ENCODE peak calls at places on chromosomes 1 and 21, in five cellular contexts. One of them, this sample, is unnamed.

GRCh38 chr1:236524142-236524891 is 535 bp downstream of the LGALS8 start:
- DNase-seq in Panc1: no peak
- DNase-seq in endothelial cell of umbilical vein: peak; percentile 75
- DNase-seq in upper lobe of right lung: no peak
- DNase-seq in HFF-Myc: peak; percentile 56
- DNase-seq in this sample: no peak

GRCh38 chr1:113540328-113540727 is 150.0 kb downstream of the MAGI3 start:
- DNase-seq in Panc1: no peak
- DNase-seq in endothelial cell of umbilical vein: no peak
- DNase-seq in upper lobe of right lung: no peak
- DNase-seq in HFF-Myc: no peak
- DNase-seq in this sample: no peak

GRCh38 chr1:21913258-21913657 is 23.9 kb downstream of the HSPG2 start:
- DNase-seq in Panc1: no peak
- DNase-seq in endothelial cell of umbilical vein: peak; percentile 44
- DNase-seq in upper lobe of right lung: no peak
- DNase-seq in HFF-Myc: no peak
- DNase-seq in this sample: no peak

GRCh38 chr1:21927531-21928237 is 9.4 kb downstream of the HSPG2 start:
- DNase-seq in Panc1: no peak
- DNase-seq in endothelial cell of umbilical vein: peak; percentile 56
- DNase-seq in upper lobe of right lung: no peak
- DNase-seq in HFF-Myc: no peak
- DNase-seq in this sample: no peak

GRCh38 chr21:46060596-46061061 is 37.3 kb upstream of the COL6A2 start:
- DNase-seq in Panc1: no peak
- DNase-seq in endothelial cell of umbilical vein: no peak
- DNase-seq in upper lobe of right lung: peak; percentile 70
- DNase-seq in HFF-Myc: peak; percentile 95
- DNase-seq in this sample: no peak

GRCh38 chr1:208979776-208980175 is 603.7 kb upstream of the CAMK1G start:
- DNase-seq in Panc1: no peak
- DNase-seq in endothelial cell of umbilical vein: no peak
- DNase-seq in upper lobe of right lung: no peak
- DNase-seq in HFF-Myc: no peak
- DNase-seq in this sample: no peak

GRCh38 chr1:24123611-24124010 is 11.7 kb upstream of the MYOM3 start:
- DNase-seq in Panc1: no peak
- DNase-seq in endothelial cell of umbilical vein: no peak
- DNase-seq in upper lobe of right lung: peak; percentile 44
- DNase-seq in HFF-Myc: no peak
- DNase-seq in this sample: no peak

GRCh38 chr1:200006711-200007110 is 20.8 kb upstream of the NR5A2 start:
- DNase-seq in Panc1: no peak
- DNase-seq in endothelial cell of umbilical vein: no peak
- DNase-seq in upper lobe of right lung: no peak
- DNase-seq in HFF-Myc: no peak
- DNase-seq in this sample: no peak

GRCh38 chr1:169745015-169745861 is 11.4 kb upstream of the SELE start:
- DNase-seq in Panc1: no peak
- DNase-seq in endothelial cell of umbilical vein: peak; percentile 85
- DNase-seq in upper lobe of right lung: no peak
- DNase-seq in HFF-Myc: no peak
- DNase-seq in this sample: no peak

DNA sequence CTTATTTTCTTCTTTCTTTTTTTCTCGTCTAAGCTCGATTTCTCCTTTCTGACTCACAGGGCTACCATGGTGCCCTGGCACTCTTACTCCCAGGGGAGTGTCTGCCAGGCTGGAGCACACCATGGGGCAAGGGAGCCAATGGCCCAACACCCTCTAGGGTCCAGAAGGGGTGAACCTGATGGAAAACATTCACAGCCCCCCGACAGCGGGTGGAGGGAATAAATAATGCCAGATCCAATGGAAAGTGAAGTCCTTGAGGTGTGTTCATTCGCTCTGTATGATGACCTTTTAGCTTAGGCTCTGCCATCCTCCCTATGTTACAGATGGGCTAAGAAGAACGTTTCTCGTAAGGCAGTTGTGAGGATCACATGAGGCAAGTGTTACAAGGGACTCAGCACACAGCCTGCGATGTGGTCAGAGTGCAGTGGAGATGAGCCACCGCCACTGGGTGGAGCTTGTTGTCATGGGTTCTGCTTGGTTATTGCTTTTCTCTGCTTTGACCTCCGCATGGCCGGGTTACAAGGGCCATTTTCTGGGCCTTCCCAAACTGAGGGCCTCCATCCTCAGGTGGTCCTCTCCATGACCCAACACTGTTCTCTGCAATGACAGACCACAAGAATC is 3.5 kb upstream of the FCMR start:
- DNase-seq in Panc1: no peak
- DNase-seq in endothelial cell of umbilical vein: no peak
- DNase-seq in upper lobe of right lung: peak; percentile 82
- DNase-seq in HFF-Myc: no peak
- DNase-seq in this sample: no peak
- TF ChIP-seq CTCF in Panc1: no peak
- TF ChIP-seq CTCF in endothelial cell of umbilical vein: no peak
- TF ChIP-seq CTCF in upper lobe of right lung: no peak
- TF ChIP-seq CTCF in HFF-Myc: no peak
- TF ChIP-seq CTCF in this sample: no peak

GRCh38 chr1:202590975-202591411 is 119.3 kb downstream of the SYT2 start:
- DNase-seq in Panc1: no peak
- DNase-seq in endothelial cell of umbilical vein: no peak
- DNase-seq in upper lobe of right lung: no peak
- DNase-seq in HFF-Myc: no peak
- DNase-seq in this sample: no peak

GRCh38 chr1:202590119-202590518 is 120.1 kb downstream of the SYT2 start:
- DNase-seq in Panc1: no peak
- DNase-seq in endothelial cell of umbilical vein: no peak
- DNase-seq in upper lobe of right lung: no peak
- DNase-seq in HFF-Myc: no peak
- DNase-seq in this sample: no peak

GRCh38 chr1:202588644-202589189 is 121.5 kb downstream of the SYT2 start:
- DNase-seq in Panc1: no peak
- DNase-seq in endothelial cell of umbilical vein: no peak
- DNase-seq in upper lobe of right lung: no peak
- DNase-seq in HFF-Myc: no peak
- DNase-seq in this sample: no peak

GRCh38 chr1:202587859-202588480 is 122.3 kb downstream of the SYT2 start:
- DNase-seq in Panc1: no peak
- DNase-seq in endothelial cell of umbilical vein: no peak
- DNase-seq in upper lobe of right lung: no peak
- DNase-seq in HFF-Myc: no peak
- DNase-seq in this sample: no peak

DNA sequence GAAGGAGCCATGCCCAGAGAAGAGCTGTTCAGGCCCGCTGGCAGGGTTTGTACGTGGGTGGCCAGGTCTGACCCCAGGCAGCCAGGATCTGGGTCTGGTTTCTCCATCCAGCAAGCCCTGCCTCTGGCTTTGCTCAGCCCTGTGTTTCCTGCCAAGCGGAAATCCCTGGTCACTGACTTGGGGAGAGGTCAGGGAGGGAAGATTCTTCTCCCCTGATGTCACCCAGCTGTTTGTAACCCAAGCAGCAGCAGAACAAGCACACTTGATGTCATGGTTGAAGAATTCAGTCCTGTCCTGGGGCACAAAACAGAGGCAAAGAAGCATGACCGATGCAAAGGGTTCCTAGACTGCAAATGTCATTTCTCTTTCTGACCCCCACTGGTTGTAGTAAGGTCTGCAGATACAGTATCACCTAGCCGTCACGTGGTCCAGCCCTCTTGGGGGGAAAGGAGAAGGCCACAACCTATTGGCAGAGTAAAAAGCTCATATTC is 121.0 kb downstream of the SYT2 start:
- DNase-seq in Panc1: peak; percentile 99
- DNase-seq in endothelial cell of umbilical vein: peak; percentile 91
- DNase-seq in upper lobe of right lung: no peak
- DNase-seq in HFF-Myc: peak; percentile 98
- DNase-seq in this sample: no peak
- TF ChIP-seq CTCF in Panc1: no peak
- TF ChIP-seq CTCF in endothelial cell of umbilical vein: no peak
- TF ChIP-seq CTCF in upper lobe of right lung: no peak
- TF ChIP-seq CTCF in HFF-Myc: no peak
- TF ChIP-seq CTCF in this sample: no peak

GRCh38 chr1:1561801-1562470 is 12.7 kb downstream of the SSU72 start:
- DNase-seq in Panc1: no peak
- DNase-seq in endothelial cell of umbilical vein: no peak
- DNase-seq in upper lobe of right lung: no peak
- DNase-seq in HFF-Myc: no peak
- DNase-seq in this sample: no peak
- TF ChIP-seq CTCF in Panc1: no peak
- TF ChIP-seq CTCF in endothelial cell of umbilical vein: no peak
- TF ChIP-seq CTCF in upper lobe of right lung: no peak
- TF ChIP-seq CTCF in HFF-Myc: no peak
- TF ChIP-seq CTCF in this sample: no peak

GRCh38 chr1:171081220-171081993 is 9.3 kb upstream of the FMO3 start:
- DNase-seq in Panc1: no peak
- DNase-seq in endothelial cell of umbilical vein: peak; percentile 18
- DNase-seq in upper lobe of right lung: no peak
- DNase-seq in HFF-Myc: peak; percentile 61
- DNase-seq in this sample: no peak
- TF ChIP-seq CTCF in Panc1: peak; percentile 42
- TF ChIP-seq CTCF in endothelial cell of umbilical vein: no peak
- TF ChIP-seq CTCF in upper lobe of right lung: peak; percentile 46
- TF ChIP-seq CTCF in HFF-Myc: no peak
- TF ChIP-seq CTCF in this sample: peak; percentile 66

GRCh38 chr1:118716775-118717174 is 271.4 kb downstream of the TBX15 start:
- DNase-seq in Panc1: no peak
- DNase-seq in endothelial cell of umbilical vein: no peak
- DNase-seq in upper lobe of right lung: no peak
- DNase-seq in HFF-Myc: no peak
- DNase-seq in this sample: no peak
- TF ChIP-seq CTCF in Panc1: peak; percentile 24
- TF ChIP-seq CTCF in endothelial cell of umbilical vein: no peak
- TF ChIP-seq CTCF in upper lobe of right lung: no peak
- TF ChIP-seq CTCF in HFF-Myc: no peak
- TF ChIP-seq CTCF in this sample: peak; percentile 66

DNA sequence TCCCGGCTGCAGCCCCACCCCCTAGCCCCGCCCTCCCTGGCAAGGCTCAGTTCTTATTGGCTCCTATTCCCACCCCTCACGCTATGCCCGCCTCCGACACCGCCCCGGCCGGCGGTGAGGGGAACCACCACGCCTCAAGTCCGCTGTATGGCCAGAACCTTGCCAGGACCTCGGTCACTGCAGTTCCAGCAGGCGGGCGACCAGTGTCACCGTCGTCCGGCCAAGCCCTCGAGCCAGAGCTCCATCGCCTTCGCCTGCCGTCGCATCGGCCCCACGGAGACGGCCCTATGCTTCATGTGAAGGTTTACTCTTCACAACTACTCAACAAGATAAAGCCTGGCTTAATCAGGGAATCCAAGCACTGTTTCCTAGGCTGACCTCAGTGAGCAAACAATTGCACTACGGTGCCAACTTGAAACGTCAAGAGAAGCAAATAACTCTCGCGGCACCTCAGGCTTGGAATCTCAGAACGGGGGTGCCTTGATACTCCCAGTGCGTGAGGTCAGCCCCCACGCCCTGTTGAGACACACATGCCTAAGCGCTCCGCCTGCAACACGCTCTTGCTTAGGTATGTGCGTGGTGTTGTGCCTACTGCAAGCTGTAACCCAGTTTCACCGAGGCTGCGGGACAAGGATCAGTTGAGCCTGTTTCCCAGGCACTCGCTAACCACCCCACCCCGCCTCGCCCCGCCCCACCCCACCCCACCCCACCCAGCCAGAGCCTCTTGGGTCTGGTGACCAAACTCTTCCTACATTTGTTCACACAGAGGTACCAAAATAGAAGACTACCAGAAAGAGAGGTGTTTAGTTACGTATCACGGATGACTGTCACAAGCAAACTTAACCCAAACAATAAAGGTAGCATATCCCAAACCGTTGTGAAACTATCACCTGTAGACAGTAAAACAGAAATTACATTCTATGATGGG is 498 bp upstream of the DENND2C start:
- DNase-seq in Panc1: peak; percentile 27
- DNase-seq in endothelial cell of umbilical vein: peak; percentile 91
- DNase-seq in upper lobe of right lung: peak; percentile 98
- DNase-seq in HFF-Myc: peak; percentile 29
- DNase-seq in this sample: peak; percentile 69
- TF ChIP-seq CTCF in Panc1: no peak
- TF ChIP-seq CTCF in endothelial cell of umbilical vein: no peak
- TF ChIP-seq CTCF in upper lobe of right lung: peak; percentile 26
- TF ChIP-seq CTCF in HFF-Myc: no peak
- TF ChIP-seq CTCF in this sample: peak; percentile 57

GRCh38 chr1:65623895-65624294 is 168.8 kb upstream of the PDE4B start:
- DNase-seq in Panc1: no peak
- DNase-seq in endothelial cell of umbilical vein: no peak
- DNase-seq in upper lobe of right lung: no peak
- DNase-seq in HFF-Myc: no peak
- DNase-seq in this sample: no peak
- TF ChIP-seq CTCF in Panc1: no peak
- TF ChIP-seq CTCF in endothelial cell of umbilical vein: no peak
- TF ChIP-seq CTCF in upper lobe of right lung: no peak
- TF ChIP-seq CTCF in HFF-Myc: no peak
- TF ChIP-seq CTCF in this sample: no peak

DNA sequence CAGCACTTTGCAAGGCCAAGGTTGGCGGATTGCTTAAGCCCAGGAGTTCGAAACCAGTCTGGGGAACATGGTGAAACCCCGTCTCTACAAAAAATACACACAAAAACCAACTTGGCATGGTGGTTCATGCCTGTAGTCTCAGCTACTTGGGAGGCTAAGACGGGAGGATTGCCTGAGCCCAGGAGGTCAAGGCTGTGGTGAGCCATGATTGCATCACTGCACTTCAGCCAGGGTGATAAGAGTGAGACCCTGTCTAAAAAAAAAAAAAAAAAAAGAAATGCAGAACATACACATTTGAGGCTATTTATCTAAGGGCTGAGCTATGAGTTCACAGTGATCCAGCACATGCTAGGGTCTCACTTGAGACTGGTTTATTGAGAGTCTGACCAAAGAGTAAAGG is 23.8 kb downstream of the RNF2 start:
- DNase-seq in Panc1: no peak
- DNase-seq in endothelial cell of umbilical vein: no peak
- DNase-seq in upper lobe of right lung: no peak
- DNase-seq in HFF-Myc: no peak
- DNase-seq in this sample: no peak
- TF ChIP-seq CTCF in Panc1: no peak
- TF ChIP-seq CTCF in endothelial cell of umbilical vein: no peak
- TF ChIP-seq CTCF in upper lobe of right lung: no peak
- TF ChIP-seq CTCF in HFF-Myc: no peak
- TF ChIP-seq CTCF in this sample: no peak